ENCODE peak calls at places on chromosomes 16 and 17, in six cellular contexts. H is Peyer's patch, E is neural progenitor cell, D is pancreas, L is heart left ventricle, N is psoas muscle. T is an unnamed sample. For H3K4me1, the result is how much of the 10 kb centered on the place peaks cover.

GRCh38 chr16:1941924-1942809 is 832 bp downstream of the MSRB1 start:
- DNase-seq in H (peak), E (no peak), D (peak), L (no peak), N (no peak), T (peak)

GRCh38 chr16:85229869-85230416 is 117.7 kb upstream of the CIBAR2 start:
- DNase-seq in H (no peak), E (peak), D (no peak), L (no peak), N (no peak), T (no peak)

GRCh38 chr17:16444258-16444886 is 29.0 kb downstream of the TRPV2 start:
- DNase-seq in H (no peak), E (no peak), D (no peak), L (no peak), N (no peak), T (no peak)

GRCh38 chr17:74368341-74369152 is 1.2 kb downstream of the GPR142 start:
- DNase-seq in H (peak), E (peak), D (peak), L (peak), N (peak), T (peak)

GRCh38 chr16:7086842-7087616 is 245.6 kb upstream of the RBFOX1 start:
- DNase-seq in H (no peak), E (peak), D (no peak), L (peak), N (peak), T (no peak)

GRCh38 chr17:9911089-9911488 is 6.0 kb upstream of the RCVRN start:
- DNase-seq in H (no peak), E (no peak), D (no peak), L (no peak), N (no peak), T (no peak)

GRCh38 chr16:51556694-51557327 is 405.7 kb upstream of the SALL1 start:
- DNase-seq in H (no peak), E (no peak), D (no peak), L (no peak), N (peak), T (peak)

GRCh38 chr16:11354733-11355574 is 9.7 kb downstream of the RMI2 start:
- DNase-seq in H (peak), E (no peak), D (no peak), L (no peak), N (no peak), T (peak)

GRCh38 chr17:7435676-7436555 is 681 bp downstream of the TMEM102 start:
- DNase-seq in H (peak), E (peak), D (peak), L (peak), N (peak), T (no peak)

GRCh38 chr17:16101440-16101839 is 101.8 kb downstream of the TTC19 start:
- DNase-seq in H (no peak), E (no peak), D (no peak), L (no peak), N (no peak), T (no peak)

GRCh38 chr17:77884019-77884418 is 74.5 kb upstream of the TNRC6C start:
- DNase-seq in H (no peak), E (peak), D (no peak), L (peak), N (no peak), T (no peak)

GRCh38 chr17:48612456-48612853 is 1.6 kb upstream of the HOXB7 start:
- DNase-seq in H (no peak), E (no peak), D (no peak), L (no peak), N (no peak), T (no peak)

GRCh38 chr17:51365090-51365489 is 104.7 kb downstream of the UTP18 start:
- DNase-seq in H (no peak), E (no peak), D (no peak), L (no peak), N (no peak), T (no peak)

GRCh38 chr17:57107498-57108101 is 22.6 kb downstream of the AKAP1 start:
- DNase-seq in H (no peak), E (peak), D (no peak), L (no peak), N (no peak), T (no peak)

GRCh38 chr17:17738901-17739300 is 57.6 kb downstream of the RAI1 start:
- DNase-seq in H (no peak), E (no peak), D (no peak), L (no peak), N (no peak), T (no peak)
- H3K4me1 ChIP-seq in H (under half), E (under half), D (under half), L (under half), N (under half), T (half or more)

GRCh38 chr16:67399218-67399733 is 6.0 kb upstream of the TPPP3 start:
- DNase-seq in H (no peak), E (peak), D (peak), L (peak), N (peak), T (no peak)

GRCh38 chr16:67397451-67397801 is 4.1 kb upstream of the TPPP3 start:
- DNase-seq in H (no peak), E (no peak), D (peak), L (peak), N (peak), T (no peak)

GRCh38 chr16:67396775-67397450 is 3.6 kb upstream of the TPPP3 start:
- DNase-seq in H (no peak), E (no peak), D (no peak), L (no peak), N (no peak), T (no peak)

GRCh38 chr16:67398546-67399217 is 5.4 kb upstream of the TPPP3 start:
- DNase-seq in H (no peak), E (no peak), D (peak), L (no peak), N (no peak), T (no peak)

DNA sequence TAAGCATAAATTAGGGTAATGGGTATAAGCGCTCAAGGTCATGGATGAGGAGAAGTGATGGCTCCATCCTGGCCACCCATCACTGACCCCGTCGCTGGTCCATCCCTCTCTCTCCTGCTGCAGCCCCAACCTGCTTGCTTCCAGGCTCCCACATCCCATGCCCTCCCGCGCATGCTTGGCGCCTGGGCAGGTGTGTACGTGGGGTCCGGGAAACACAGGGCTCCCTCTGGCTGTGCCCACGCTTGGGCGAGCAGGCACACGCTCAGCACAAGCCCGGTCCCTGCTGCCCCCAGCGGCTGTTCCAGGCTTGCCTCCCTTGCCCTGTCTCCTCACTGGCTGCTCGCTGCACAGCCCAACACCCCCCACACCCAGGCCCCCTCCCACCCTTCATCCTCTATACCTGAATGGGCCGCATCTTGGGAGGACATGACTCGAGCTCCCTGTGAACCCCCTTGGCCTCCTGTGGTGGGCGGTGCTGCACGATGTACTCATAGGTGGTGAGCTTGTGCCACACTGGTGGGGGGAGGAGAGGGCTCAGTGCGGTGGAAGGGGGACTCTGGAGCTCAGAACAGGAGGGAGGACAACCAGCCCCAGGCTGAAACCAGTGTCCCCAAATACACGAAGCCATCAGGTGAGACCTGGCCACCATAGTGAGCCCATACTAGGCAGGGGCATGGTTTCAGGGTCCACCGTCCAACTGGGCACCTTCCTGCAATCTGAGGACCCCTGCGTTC is 4.7 kb upstream of the TPPP3 start:
- DNase-seq in H (no peak), E (no peak), D (peak), L (no peak), N (no peak), T (no peak)
- TF ChIP-seq CTCF in H (no peak), E (no peak), D (no peak), L (no peak), N (no peak), T (no peak)

GRCh38 chr16:70726869-70727494 is 41.1 kb upstream of the MTSS2 start:
- DNase-seq in H (no peak), E (no peak), D (no peak), L (no peak), N (peak), T (peak)
- H3K27ac ChIP-seq in H (peak), E (no peak), D (no peak), L (peak), N (peak), T (peak)

DNA sequence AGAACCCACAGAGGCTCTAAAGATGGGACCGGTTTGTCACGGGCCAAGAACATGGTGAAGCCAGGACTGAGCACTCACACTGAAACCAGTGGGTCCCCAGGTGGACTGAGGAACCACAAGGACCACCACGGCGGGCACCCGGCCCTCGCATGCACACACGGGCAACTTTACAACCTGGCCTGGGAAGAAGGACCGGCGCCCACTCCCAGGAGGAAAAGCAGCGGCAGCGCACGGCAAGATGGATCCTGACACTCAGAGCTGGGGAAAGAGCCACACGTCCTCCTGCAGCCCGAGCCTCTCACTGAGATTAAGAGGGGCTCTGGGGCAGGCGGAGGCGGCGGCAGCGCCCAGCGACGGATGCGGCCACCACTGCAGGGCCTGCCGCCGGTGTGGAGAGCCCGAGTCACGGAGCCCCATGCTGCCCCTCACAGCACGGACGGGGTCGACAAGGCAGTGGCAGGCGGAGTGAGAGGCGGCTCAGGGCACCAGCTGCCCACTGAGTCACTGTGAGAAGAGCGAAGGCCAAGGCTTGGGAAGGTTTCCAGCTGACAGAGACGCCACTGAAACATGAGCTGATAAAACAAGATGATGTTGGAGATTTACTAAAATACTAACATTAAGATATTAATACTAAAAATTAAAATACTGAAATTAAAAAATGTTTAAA is 118.3 kb downstream of the ANKRD11 start:
- DNase-seq in H (no peak), E (no peak), D (no peak), L (peak), N (no peak), T (no peak)
- H3K4me1 ChIP-seq in H (under half), E (under half), D (under half), L (under half), N (half or more), T (half or more)

T was measured in sigmoid colon.